ENCODE peak calls at places on chromosome 15, in ten cellular contexts. One of them, this sample, is unnamed.

GRCh38 chr15:35210370-35210769 is 125.3 kb upstream of the NANOGP8 start:
- DNase-seq in smooth muscle cell of the brain vasculature: no peak
- DNase-seq in HL-60: no peak
- DNase-seq in NK-92 treated with Interleukin-12 subunit alpha and Interleukin-12 subunit beta, amount 100 ng/mL, for 24 hours: no peak
- DNase-seq in pancreas: no peak
- DNase-seq in body of pancreas: no peak
- DNase-seq in WTC11: no peak
- DNase-seq in SW480: no peak
- DNase-seq in ecto neural progenitor cell: no peak
- DNase-seq in fibroblast of pulmonary artery: no peak
- DNase-seq in this sample: no peak

GRCh38 chr15:74519311-74519710 is 21.7 kb upstream of the ARID3B start:
- DNase-seq in SW480: no peak
- DNase-seq in WTC11: no peak
- DNase-seq in fibroblast of pulmonary artery: peak
- DNase-seq in body of pancreas: no peak
- DNase-seq in HL-60: no peak
- DNase-seq in ecto neural progenitor cell: no peak
- DNase-seq in NK-92 treated with Interleukin-12 subunit alpha and Interleukin-12 subunit beta, amount 100 ng/mL, for 24 hours: no peak
- DNase-seq in pancreas: no peak
- DNase-seq in smooth muscle cell of the brain vasculature: no peak
- DNase-seq in this sample: peak

GRCh38 chr15:36589971-36590370 is 10.5 kb downstream of the CDIN1 start:
- DNase-seq in smooth muscle cell of the brain vasculature: no peak
- DNase-seq in SW480: no peak
- DNase-seq in NK-92 treated with Interleukin-12 subunit alpha and Interleukin-12 subunit beta, amount 100 ng/mL, for 24 hours: no peak
- DNase-seq in HL-60: no peak
- DNase-seq in body of pancreas: no peak
- DNase-seq in pancreas: no peak
- DNase-seq in WTC11: no peak
- DNase-seq in fibroblast of pulmonary artery: peak
- DNase-seq in ecto neural progenitor cell: no peak
- DNase-seq in this sample: peak

GRCh38 chr15:87843312-87843711 is 413.2 kb downstream of the NTRK3 start:
- DNase-seq in HL-60: no peak
- DNase-seq in WTC11: no peak
- DNase-seq in body of pancreas: no peak
- DNase-seq in ecto neural progenitor cell: no peak
- DNase-seq in NK-92 treated with Interleukin-12 subunit alpha and Interleukin-12 subunit beta, amount 100 ng/mL, for 24 hours: no peak
- DNase-seq in pancreas: no peak
- DNase-seq in fibroblast of pulmonary artery: no peak
- DNase-seq in smooth muscle cell of the brain vasculature: no peak
- DNase-seq in SW480: no peak
- DNase-seq in this sample: no peak

GRCh38 chr15:76012021-76012551 is at the start of gene NRG4:
- DNase-seq in pancreas: peak
- DNase-seq in HL-60: no peak
- DNase-seq in smooth muscle cell of the brain vasculature: no peak
- DNase-seq in fibroblast of pulmonary artery: peak
- DNase-seq in ecto neural progenitor cell: no peak
- DNase-seq in body of pancreas: peak
- DNase-seq in SW480: peak
- DNase-seq in WTC11: no peak
- DNase-seq in NK-92 treated with Interleukin-12 subunit alpha and Interleukin-12 subunit beta, amount 100 ng/mL, for 24 hours: peak
- DNase-seq in this sample: peak

GRCh38 chr15:48459571-48460461 is 128.6 kb downstream of the DUT start:
- DNase-seq in NK-92 treated with Interleukin-12 subunit alpha and Interleukin-12 subunit beta, amount 100 ng/mL, for 24 hours: no peak
- DNase-seq in WTC11: no peak
- DNase-seq in ecto neural progenitor cell: no peak
- DNase-seq in HL-60: no peak
- DNase-seq in pancreas: no peak
- DNase-seq in SW480: no peak
- DNase-seq in smooth muscle cell of the brain vasculature: no peak
- DNase-seq in body of pancreas: no peak
- DNase-seq in fibroblast of pulmonary artery: peak
- DNase-seq in this sample: peak

GRCh38 chr15:58924326-58924725 is 9.2 kb downstream of the SLTM start:
- DNase-seq in SW480: no peak
- DNase-seq in NK-92 treated with Interleukin-12 subunit alpha and Interleukin-12 subunit beta, amount 100 ng/mL, for 24 hours: no peak
- DNase-seq in HL-60: no peak
- DNase-seq in ecto neural progenitor cell: no peak
- DNase-seq in body of pancreas: no peak
- DNase-seq in smooth muscle cell of the brain vasculature: no peak
- DNase-seq in fibroblast of pulmonary artery: peak
- DNase-seq in pancreas: no peak
- DNase-seq in WTC11: no peak
- DNase-seq in this sample: peak

GRCh38 chr15:98800437-98801233 is 152.3 kb downstream of the IGF1R start:
- DNase-seq in body of pancreas: peak
- DNase-seq in HL-60: peak
- DNase-seq in fibroblast of pulmonary artery: peak
- DNase-seq in ecto neural progenitor cell: peak
- DNase-seq in SW480: peak
- DNase-seq in WTC11: peak
- DNase-seq in smooth muscle cell of the brain vasculature: peak
- DNase-seq in pancreas: peak
- DNase-seq in NK-92 treated with Interleukin-12 subunit alpha and Interleukin-12 subunit beta, amount 100 ng/mL, for 24 hours: no peak
- DNase-seq in this sample: peak

GRCh38 chr15:74844319-74845207 is 1.6 kb upstream of the ULK3 start:
- DNase-seq in NK-92 treated with Interleukin-12 subunit alpha and Interleukin-12 subunit beta, amount 100 ng/mL, for 24 hours: no peak
- DNase-seq in SW480: no peak
- DNase-seq in body of pancreas: no peak
- DNase-seq in pancreas: no peak
- DNase-seq in ecto neural progenitor cell: no peak
- DNase-seq in fibroblast of pulmonary artery: no peak
- DNase-seq in smooth muscle cell of the brain vasculature: no peak
- DNase-seq in HL-60: no peak
- DNase-seq in WTC11: no peak
- DNase-seq in this sample: no peak

GRCh38 chr15:89143503-89144162 is 55.4 kb downstream of the ABHD2 start:
- DNase-seq in HL-60: peak
- DNase-seq in body of pancreas: no peak
- DNase-seq in WTC11: no peak
- DNase-seq in ecto neural progenitor cell: no peak
- DNase-seq in fibroblast of pulmonary artery: peak
- DNase-seq in smooth muscle cell of the brain vasculature: peak
- DNase-seq in SW480: no peak
- DNase-seq in pancreas: no peak
- DNase-seq in NK-92 treated with Interleukin-12 subunit alpha and Interleukin-12 subunit beta, amount 100 ng/mL, for 24 hours: peak
- DNase-seq in this sample: peak